ENCODE peak calls at places on chromosomes 12 and 14, in nine cellular contexts. L is RCC 7860; V is non-pigmented ciliary epithelial cell; X is adrenal gland; U is activated CD4-positive, CD25-positive, alpha-beta regulatory T cell treated with anti-CD3 and anti-CD28 coated beads, Interleukin-2, amount 50 U/mL, for 72 hours; O is NCI-H1092 treated with DMSO at 0.1 percent for 48 hours; S is lung microvascular endothelial cell; I is CD4-positive, alpha-beta memory T cell; W is AG08396. Q is an unnamed sample.

GRCh38 chr14:55572578-55572977 is 7.4 kb upstream of the KTN1 start:
- DNase-seq in L (no peak), V (no peak), X (peak; percentile 36), U (no peak), O (peak; percentile 87), S (peak; percentile 87), I (no peak), W (no peak), Q (no peak)

GRCh38 chr14:20683125-20683895 is 1.1 kb upstream of the RNASE4 start:
- DNase-seq in L (peak; percentile 89), V (peak; percentile 87), X (peak; percentile 75), U (peak; percentile 82), O (peak; percentile 69), S (peak; percentile 85), I (peak; percentile 83), W (peak; percentile 73), Q (peak; percentile 93)

GRCh38 chr12:47729233-47729632 is 3.9 kb upstream of the ENDOU start:
- DNase-seq in L (no peak), V (no peak), X (no peak), U (no peak), O (no peak), S (no peak), I (no peak), W (peak; percentile 43), Q (no peak)

GRCh38 chr14:38504175-38504574 is 248.3 kb upstream of the CLEC14A start:
- DNase-seq in L (no peak), V (no peak), X (no peak), U (no peak), O (no peak), S (no peak), I (no peak), W (no peak), Q (no peak)

GRCh38 chr14:55686713-55687112 is 106.7 kb downstream of the KTN1 start:
- DNase-seq in L (no peak), V (no peak), X (no peak), U (no peak), O (no peak), S (no peak), I (no peak), W (no peak), Q (no peak)

GRCh38 chr12:107448198-107448597 is 237.4 kb upstream of the PWP1 start:
- DNase-seq in L (no peak), V (no peak), X (peak; percentile 29), U (no peak), O (no peak), S (peak; percentile 27), I (no peak), W (no peak), Q (no peak)

GRCh38 chr12:130014485-130014807 is 110.6 kb upstream of the TMEM132D start:
- DNase-seq in L (no peak), V (no peak), X (no peak), U (no peak), O (no peak), S (no peak), I (no peak), W (no peak), Q (peak; percentile 3)

GRCh38 chr12:105418821-105419291 is 88.4 kb downstream of the C12orf75 start:
- DNase-seq in L (no peak), V (no peak), X (no peak), U (no peak), O (no peak), S (no peak), I (no peak), W (no peak), Q (no peak)

GRCh38 chr12:106417926-106418910 is 60.7 kb downstream of the POLR3B start:
- DNase-seq in L (peak; percentile 75), V (peak; percentile 55), X (peak; percentile 15), U (no peak), O (no peak), S (peak; percentile 71), I (no peak), W (peak; percentile 31), Q (no peak)

GRCh38 chr12:107891967-107892366 is 117.5 kb downstream of the ASCL4 start:
- DNase-seq in L (no peak), V (no peak), X (no peak), U (no peak), O (no peak), S (peak; percentile 31), I (no peak), W (no peak), Q (peak; percentile 26)

GRCh38 chr14:89509891-89510290 is 92.9 kb upstream of the FOXN3 start:
- DNase-seq in L (peak; percentile 49), V (peak; percentile 72), X (no peak), U (no peak), O (no peak), S (no peak), I (no peak), W (no peak), Q (no peak)

GRCh38 chr12:48388938-48389337 is 38.2 kb upstream of the ZNF641 start:
- DNase-seq in L (no peak), V (no peak), X (peak; percentile 39), U (no peak), O (no peak), S (no peak), I (no peak), W (no peak), Q (no peak)

GRCh38 chr12:89216141-89216952 is 136.0 kb downstream of the DUSP6 start:
- DNase-seq in L (no peak), V (no peak), X (no peak), U (no peak), O (no peak), S (no peak), I (no peak), W (no peak), Q (no peak)

GRCh38 chr14:91216731-91217226 is 27.7 kb downstream of the GPR68 start:
- DNase-seq in L (no peak), V (no peak), X (no peak), U (no peak), O (no peak), S (no peak), I (no peak), W (no peak), Q (no peak)

GRCh38 chr14:55721353-55721752 is 141.3 kb downstream of the KTN1 start:
- DNase-seq in L (peak; percentile 77), V (peak; percentile 95), X (peak; percentile 71), U (no peak), O (no peak), S (no peak), I (no peak), W (peak; percentile 18), Q (peak; percentile 52)

GRCh38 chr14:72558721-72559120 is 335.2 kb downstream of the DPF3 start:
- DNase-seq in L (peak; percentile 54), V (no peak), X (no peak), U (no peak), O (no peak), S (no peak), I (no peak), W (peak; percentile 79), Q (no peak)

GRCh38 chr12:57740656-57741412 is 2.3 kb upstream of the AGAP2 start:
- DNase-seq in L (no peak), V (no peak), X (no peak), U (peak; percentile 66), O (no peak), S (peak; percentile 35), I (peak; percentile 94), W (no peak), Q (peak; percentile 93)

GRCh38 chr14:37194698-37195097 is 3.0 kb upstream of the MIPOL1 start:
- DNase-seq in L (no peak), V (no peak), X (no peak), U (no peak), O (no peak), S (no peak), I (no peak), W (no peak), Q (no peak)

GRCh38 chr12:65895759-65896656 is 71.7 kb downstream of the HMGA2 start:
- DNase-seq in L (peak; percentile 71), V (no peak), X (no peak), U (no peak), O (no peak), S (no peak), I (no peak), W (no peak), Q (no peak)

GRCh38 chr12:111404362-111405148 is 1.2 kb upstream of the SH2B3 start:
- DNase-seq in L (peak; percentile 79), V (no peak), X (peak; percentile 35), U (peak; percentile 48), O (no peak), S (peak; percentile 54), I (peak; percentile 78), W (no peak), Q (peak; percentile 81)

GRCh38 chr14:102124419-102124818 is 15.3 kb upstream of the WDR20 start:
- DNase-seq in L (no peak), V (no peak), X (no peak), U (no peak), O (no peak), S (no peak), I (no peak), W (no peak), Q (no peak)

GRCh38 chr14:100882026-100882967 is 21.2 kb downstream of the RTL1 start:
- DNase-seq in L (no peak), V (no peak), X (no peak), U (no peak), O (no peak), S (no peak), I (no peak), W (no peak), Q (no peak)

GRCh38 chr12:24905431-24905830 is 43.5 kb downstream of the BCAT1 start:
- DNase-seq in L (no peak), V (no peak), X (no peak), U (no peak), O (no peak), S (no peak), I (no peak), W (no peak), Q (no peak)

GRCh38 chr12:132125736-132126135 is 18.4 kb downstream of the DDX51 start:
- DNase-seq in L (no peak), V (no peak), X (no peak), U (no peak), O (no peak), S (no peak), I (no peak), W (no peak), Q (no peak)

GRCh38 chr14:75917322-75918251 is 64.2 kb downstream of the TGFB3 start:
- DNase-seq in L (no peak), V (no peak), X (no peak), U (no peak), O (no peak), S (no peak), I (no peak), W (no peak), Q (no peak)

GRCh38 chr12:132824053-132824452 is 4.6 kb downstream of the GOLGA3 start:
- DNase-seq in L (no peak), V (no peak), X (no peak), U (no peak), O (no peak), S (no peak), I (no peak), W (no peak), Q (no peak)

GRCh38 chr12:118061011-118061875 is at the start of gene WSB2:
- DNase-seq in L (no peak), V (no peak), X (peak; percentile 88), U (peak; percentile 68), O (peak; percentile 57), S (peak; percentile 93), I (peak; percentile 57), W (peak; percentile 82), Q (no peak)

GRCh38 chr12:71159260-71159659 is 1.5 kb upstream of the TSPAN8 start:
- DNase-seq in L (no peak), V (no peak), X (no peak), U (no peak), O (peak; percentile 69), S (no peak), I (no peak), W (no peak), Q (no peak)

GRCh38 chr12:100584261-100584660 is 10.8 kb downstream of the GAS2L3 start:
- DNase-seq in L (no peak), V (no peak), X (no peak), U (no peak), O (no peak), S (peak; percentile 22), I (no peak), W (no peak), Q (no peak)

GRCh38 chr12:52004042-52004648 is 2.6 kb upstream of the TAMALIN start:
- DNase-seq in L (peak; percentile 35), V (no peak), X (peak; percentile 63), U (no peak), O (peak; percentile 7), S (peak; percentile 57), I (no peak), W (peak; percentile 87), Q (peak; percentile 50)

GRCh38 chr12:6547987-6548386 is 7.9 kb downstream of the IFFO1 start:
- DNase-seq in L (peak; percentile 72), V (no peak), X (no peak), U (no peak), O (no peak), S (no peak), I (no peak), W (peak; percentile 73), Q (no peak)